ENCODE peak calls at places on chromosomes 13 and 19, in five cellular contexts. One of them, this sample, is unnamed.

GRCh38 chr13:34107814-34108213 is 289.9 kb downstream of the RFC3 start:
- DNase-seq in SK-N-SH: no peak
- DNase-seq in GM12878: no peak
- DNase-seq in K562: no peak
- DNase-seq in HepG2: no peak
- DNase-seq in this sample: no peak

GRCh38 chr19:43738780-43739211 is 16.0 kb downstream of the SMG9 start:
- DNase-seq in SK-N-SH: no peak
- DNase-seq in GM12878: no peak
- DNase-seq in K562: no peak
- DNase-seq in HepG2: no peak
- DNase-seq in this sample: no peak

GRCh38 chr19:14554382-14554812 is 17.5 kb downstream of the NDUFB7 start:
- DNase-seq in SK-N-SH: no peak
- DNase-seq in GM12878: no peak
- DNase-seq in K562: no peak
- DNase-seq in HepG2: peak; percentile 76
- DNase-seq in this sample: no peak

GRCh38 chr13:109307027-109307426 is 479.4 kb downstream of the IRS2 start:
- DNase-seq in SK-N-SH: no peak
- DNase-seq in GM12878: no peak
- DNase-seq in K562: no peak
- DNase-seq in HepG2: no peak
- DNase-seq in this sample: no peak

GRCh38 chr19:57829316-57829715 is 783 bp upstream of the ZNF587B start:
- DNase-seq in SK-N-SH: no peak
- DNase-seq in GM12878: no peak
- DNase-seq in K562: no peak
- DNase-seq in HepG2: peak; percentile 59
- DNase-seq in this sample: no peak

GRCh38 chr19:35267818-35268545 is 780 bp upstream of the USF2 start:
- DNase-seq in SK-N-SH: peak; percentile 99
- DNase-seq in GM12878: no peak
- DNase-seq in K562: peak; percentile 80
- DNase-seq in HepG2: no peak
- DNase-seq in this sample: peak; percentile 24

GRCh38 chr13:54699831-54700230 is 1671.2 kb downstream of the OLFM4 start:
- DNase-seq in SK-N-SH: no peak
- DNase-seq in GM12878: no peak
- DNase-seq in K562: no peak
- DNase-seq in HepG2: no peak
- DNase-seq in this sample: no peak

GRCh38 chr19:30423481-30423880 is 51.3 kb downstream of the ZNF536 start:
- DNase-seq in SK-N-SH: peak; percentile 83
- DNase-seq in GM12878: no peak
- DNase-seq in K562: no peak
- DNase-seq in HepG2: no peak
- DNase-seq in this sample: no peak

GRCh38 chr13:99133230-99133629 is 67.4 kb upstream of the UBAC2 start:
- DNase-seq in SK-N-SH: no peak
- DNase-seq in GM12878: no peak
- DNase-seq in K562: no peak
- DNase-seq in HepG2: no peak
- DNase-seq in this sample: no peak

GRCh38 chr19:17086811-17087210 is 11.2 kb downstream of the MYO9B start:
- DNase-seq in SK-N-SH: no peak
- DNase-seq in GM12878: no peak
- DNase-seq in K562: no peak
- DNase-seq in HepG2: no peak
- DNase-seq in this sample: no peak

GRCh38 chr19:58543826-58544590 is at the start of gene TRIM28:
- DNase-seq in SK-N-SH: peak; percentile 100
- DNase-seq in GM12878: peak; percentile 96
- DNase-seq in K562: peak; percentile 97
- DNase-seq in HepG2: peak; percentile 96
- DNase-seq in this sample: peak; percentile 96

GRCh38 chr13:30656178-30656577 is 38.5 kb downstream of the USPL1 start:
- DNase-seq in SK-N-SH: no peak
- DNase-seq in GM12878: no peak
- DNase-seq in K562: no peak
- DNase-seq in HepG2: no peak
- DNase-seq in this sample: no peak

GRCh38 chr13:50261502-50261901 is 246.3 kb downstream of the KCNRG start:
- DNase-seq in SK-N-SH: no peak
- DNase-seq in GM12878: no peak
- DNase-seq in K562: no peak
- DNase-seq in HepG2: no peak
- DNase-seq in this sample: no peak

GRCh38 chr13:25401958-25402357 is 30.2 kb downstream of the ATP8A2 start:
- DNase-seq in SK-N-SH: no peak
- DNase-seq in GM12878: no peak
- DNase-seq in K562: no peak
- DNase-seq in HepG2: no peak
- DNase-seq in this sample: no peak

GRCh38 chr13:97004886-97005285 is 10.6 kb upstream of the OXGR1 start:
- DNase-seq in SK-N-SH: no peak
- DNase-seq in GM12878: no peak
- DNase-seq in K562: no peak
- DNase-seq in HepG2: no peak
- DNase-seq in this sample: no peak

GRCh38 chr13:51959773-51960172 is 51.5 kb downstream of the ATP7B start:
- DNase-seq in SK-N-SH: no peak
- DNase-seq in GM12878: no peak
- DNase-seq in K562: peak; percentile 37
- DNase-seq in HepG2: no peak
- DNase-seq in this sample: no peak

GRCh38 chr13:99354371-99354951 is 47.3 kb upstream of the GPR183 start:
- DNase-seq in SK-N-SH: no peak
- DNase-seq in GM12878: peak; percentile 66
- DNase-seq in K562: no peak
- DNase-seq in HepG2: no peak
- DNase-seq in this sample: no peak

GRCh38 chr13:93227280-93227905 is 786 bp downstream of the GPC6 start:
- DNase-seq in SK-N-SH: peak; percentile 74
- DNase-seq in GM12878: no peak
- DNase-seq in K562: no peak
- DNase-seq in HepG2: peak; percentile 28
- DNase-seq in this sample: no peak

GRCh38 chr13:93226065-93226622 is 463 bp upstream of the GPC6 start:
- DNase-seq in SK-N-SH: peak; percentile 42
- DNase-seq in GM12878: no peak
- DNase-seq in K562: no peak
- DNase-seq in HepG2: peak; percentile 52
- DNase-seq in this sample: no peak

GRCh38 chr13:93226623-93227279 is at the start of gene GPC6:
- DNase-seq in SK-N-SH: peak; percentile 80
- DNase-seq in GM12878: no peak
- DNase-seq in K562: peak; percentile 66
- DNase-seq in HepG2: peak; percentile 79
- DNase-seq in this sample: no peak

GRCh38 chr13:93230466-93230865 is 3.9 kb downstream of the GPC6 start:
- DNase-seq in SK-N-SH: no peak
- DNase-seq in GM12878: no peak
- DNase-seq in K562: no peak
- DNase-seq in HepG2: peak; percentile 55
- DNase-seq in this sample: no peak

DNA sequence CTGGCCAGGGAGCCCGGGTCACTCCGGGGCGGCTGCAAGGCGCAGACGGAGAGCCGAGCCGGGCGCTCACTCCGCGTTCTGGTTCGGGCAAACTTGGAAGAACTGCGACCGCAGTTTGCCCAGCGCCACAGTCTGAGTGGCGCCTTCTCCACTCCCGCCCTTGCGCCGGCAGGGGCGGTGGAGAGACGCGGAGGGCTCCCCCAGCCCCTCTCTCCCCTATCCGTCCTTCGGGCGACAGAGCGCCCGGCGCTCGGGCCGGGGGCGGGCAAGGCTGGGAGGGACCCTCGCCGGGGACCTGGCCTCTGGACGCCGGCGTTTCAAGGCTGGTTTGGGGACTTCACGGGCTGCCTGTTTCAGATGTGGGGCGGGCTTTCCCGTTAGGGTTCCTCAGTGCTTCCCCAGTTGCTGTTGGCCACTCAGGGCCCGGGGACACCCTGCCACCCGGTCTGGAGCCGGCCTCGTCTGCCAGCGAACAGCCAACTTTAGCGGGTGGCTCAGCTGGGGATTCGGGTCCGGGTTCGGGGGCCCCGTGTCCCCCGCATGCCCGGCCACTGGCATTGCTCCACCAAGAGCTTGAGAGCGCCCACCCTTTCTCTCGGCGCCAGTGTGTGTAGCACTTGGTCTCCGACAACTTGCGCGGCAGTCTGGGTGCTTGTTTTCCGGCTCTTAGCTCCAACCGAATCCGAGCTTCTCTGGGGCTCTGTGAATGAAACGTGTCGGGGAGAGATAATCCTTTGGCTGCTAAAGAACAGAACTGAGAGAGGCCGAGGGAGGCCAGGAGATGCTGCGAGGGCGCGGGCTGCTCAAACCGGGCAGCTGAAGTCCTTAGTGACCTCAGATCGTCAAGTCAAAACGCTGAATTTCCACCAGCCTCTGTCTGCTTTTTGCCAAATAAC is 1.5 kb downstream of the GPC6 start:
- DNase-seq in SK-N-SH: peak; percentile 89
- DNase-seq in GM12878: no peak
- DNase-seq in K562: peak; percentile 82
- DNase-seq in HepG2: peak; percentile 80
- DNase-seq in this sample: no peak
- TF ChIP-seq REST in SK-N-SH: no peak
- TF ChIP-seq REST in GM12878: no peak
- TF ChIP-seq REST in K562: no peak
- TF ChIP-seq REST in HepG2: peak; percentile 15
- TF ChIP-seq REST in this sample: no peak

GRCh38 chr19:33005440-33005839 is 33.4 kb downstream of the FAAP24 start:
- DNase-seq in SK-N-SH: no peak
- DNase-seq in GM12878: no peak
- DNase-seq in K562: no peak
- DNase-seq in HepG2: no peak
- DNase-seq in this sample: no peak

GRCh38 chr19:32997716-32998355 is 25.8 kb downstream of the FAAP24 start:
- DNase-seq in SK-N-SH: no peak
- DNase-seq in GM12878: no peak
- DNase-seq in K562: no peak
- DNase-seq in HepG2: no peak
- DNase-seq in this sample: no peak

GRCh38 chr19:32998722-32999121 is 26.7 kb downstream of the FAAP24 start:
- DNase-seq in SK-N-SH: no peak
- DNase-seq in GM12878: no peak
- DNase-seq in K562: no peak
- DNase-seq in HepG2: no peak
- DNase-seq in this sample: no peak

GRCh38 chr19:33000910-33001309 is 28.9 kb downstream of the FAAP24 start:
- DNase-seq in SK-N-SH: no peak
- DNase-seq in GM12878: no peak
- DNase-seq in K562: no peak
- DNase-seq in HepG2: no peak
- DNase-seq in this sample: no peak

GRCh38 chr19:33000510-33000909 is 28.5 kb downstream of the FAAP24 start:
- DNase-seq in SK-N-SH: no peak
- DNase-seq in GM12878: no peak
- DNase-seq in K562: no peak
- DNase-seq in HepG2: no peak
- DNase-seq in this sample: no peak
- TF ChIP-seq ZBTB33 in SK-N-SH: no peak
- TF ChIP-seq ZBTB33 in GM12878: no peak
- TF ChIP-seq ZBTB33 in K562: no peak
- TF ChIP-seq ZBTB33 in HepG2: no peak
- TF ChIP-seq ZBTB33 in this sample: no peak

GRCh38 chr19:1113986-1114483 is 10.2 kb downstream of the GPX4 start:
- DNase-seq in SK-N-SH: no peak
- DNase-seq in GM12878: no peak
- DNase-seq in K562: no peak
- DNase-seq in HepG2: no peak
- DNase-seq in this sample: no peak

GRCh38 chr19:1111641-1112253 is 8.0 kb downstream of the GPX4 start:
- DNase-seq in SK-N-SH: no peak
- DNase-seq in GM12878: no peak
- DNase-seq in K562: no peak
- DNase-seq in HepG2: no peak
- DNase-seq in this sample: no peak

GRCh38 chr19:1112254-1113208 is 8.7 kb downstream of the GPX4 start:
- DNase-seq in SK-N-SH: peak; percentile 79
- DNase-seq in GM12878: no peak
- DNase-seq in K562: peak; percentile 87
- DNase-seq in HepG2: no peak
- DNase-seq in this sample: no peak

GRCh38 chr19:1115646-1116420 is 12.0 kb downstream of the GPX4 start:
- DNase-seq in SK-N-SH: no peak
- DNase-seq in GM12878: no peak
- DNase-seq in K562: no peak
- DNase-seq in HepG2: no peak
- DNase-seq in this sample: no peak

DNA sequence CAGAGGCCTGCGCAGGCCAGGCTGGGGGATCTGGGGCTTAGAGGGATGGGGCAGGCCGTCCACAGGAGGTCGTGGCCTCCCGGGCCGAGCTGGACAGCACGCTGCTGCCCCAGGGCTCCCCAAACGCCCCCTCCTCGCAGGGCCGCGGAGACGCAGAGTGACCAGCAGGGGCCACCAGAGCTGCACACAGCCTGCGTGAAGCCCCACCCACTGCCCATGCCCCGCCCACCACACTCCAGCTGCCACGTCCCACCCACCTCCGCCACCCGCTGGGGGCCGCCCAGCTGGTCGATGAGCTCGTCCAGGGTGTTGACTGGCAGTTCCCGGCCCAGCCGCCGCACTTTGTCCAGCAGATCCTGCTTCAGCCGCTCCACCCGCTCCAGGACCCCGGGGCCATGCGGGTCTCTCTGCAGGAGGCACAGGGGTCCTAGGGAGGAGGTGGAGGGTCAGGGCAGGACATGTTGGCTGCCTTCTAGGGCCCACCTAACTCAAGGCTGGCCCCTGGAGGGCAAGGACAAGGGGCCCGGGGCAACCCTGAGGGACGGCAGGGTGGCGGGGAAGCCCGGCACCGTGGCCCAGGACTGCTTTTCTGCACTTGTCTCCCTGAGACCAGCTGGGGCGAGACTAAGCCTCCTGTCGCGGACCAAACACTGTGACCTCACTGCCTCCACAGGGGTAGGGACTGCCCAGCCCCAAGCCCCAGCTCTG is 9.6 kb downstream of the GPX4 start:
- DNase-seq in SK-N-SH: peak; percentile 100
- DNase-seq in GM12878: peak; percentile 24
- DNase-seq in K562: peak; percentile 96
- DNase-seq in HepG2: peak; percentile 89
- DNase-seq in this sample: peak; percentile 80
- TF ChIP-seq REST in SK-N-SH: no peak
- TF ChIP-seq REST in GM12878: no peak
- TF ChIP-seq REST in K562: no peak
- TF ChIP-seq REST in HepG2: no peak
- TF ChIP-seq REST in this sample: no peak

DNA sequence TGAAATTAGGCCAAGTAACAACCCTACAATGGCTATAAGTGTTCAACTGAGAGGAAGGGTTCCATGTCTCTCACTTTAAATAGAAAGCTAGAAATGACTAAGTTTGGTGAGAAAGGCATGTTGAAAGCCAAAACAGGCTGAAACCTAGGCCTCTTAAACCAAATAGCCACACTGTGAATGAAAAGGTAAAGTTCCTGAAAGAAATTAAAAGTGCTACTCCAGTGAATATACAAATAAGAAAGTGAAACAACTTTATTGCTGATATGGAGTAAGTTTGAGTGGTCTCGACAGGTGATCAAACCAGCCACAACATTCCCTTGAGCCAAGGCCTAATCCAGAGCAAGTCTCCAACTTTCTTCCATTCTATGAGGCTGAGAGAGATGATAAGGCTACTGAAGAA is 209.6 kb downstream of the KLF12 start:
- DNase-seq in SK-N-SH: no peak
- DNase-seq in GM12878: peak; percentile 33
- DNase-seq in K562: no peak
- DNase-seq in HepG2: no peak
- DNase-seq in this sample: no peak
- TF ChIP-seq ZBTB33 in SK-N-SH: no peak
- TF ChIP-seq ZBTB33 in GM12878: no peak
- TF ChIP-seq ZBTB33 in K562: no peak
- TF ChIP-seq ZBTB33 in HepG2: no peak
- TF ChIP-seq ZBTB33 in this sample: no peak